ENCODE peak calls at places on chromosomes 11 and 22, in five cellular contexts. O, U, Z, Q and K are unnamed samples.

GRCh38 chr22:25475554-25476022 is 88.9 kb upstream of the GRK3 start:
- DNase-seq in O (peak), U (no peak), Z (peak), Q (no peak), K (no peak)

GRCh38 chr11:113991170-113991569 is 16.3 kb downstream of the HTR3A start:
- DNase-seq in Q (no peak), U (peak), Z (no peak), O (no peak), K (no peak)

GRCh38 chr22:19875531-19876313 is 21.0 kb upstream of the GNB1L start:
- DNase-seq in U (no peak), O (no peak), Z (no peak), Q (no peak), K (no peak)

GRCh38 chr11:128052912-128053641 is 534.3 kb downstream of the ETS1 start:
- DNase-seq in Q (no peak), O (no peak), U (no peak), Z (no peak), K (no peak)

GRCh38 chr22:45164217-45165123 is 745 bp downstream of the NUP50 start:
- DNase-seq in O (no peak), Z (no peak), Q (peak), U (peak), K (no peak)

GRCh38 chr11:74749127-74749964 is 697 bp downstream of the RNF169 start:
- DNase-seq in U (peak), O (peak), Z (peak), Q (peak), K (no peak)

GRCh38 chr11:8566613-8567210 is 27.3 kb downstream of the STK33 start:
- DNase-seq in U (no peak), O (peak), Z (peak), Q (no peak), K (no peak)

GRCh38 chr22:46684706-46685105 is 53.3 kb downstream of the CERK start:
- DNase-seq in Z (no peak), U (no peak), O (no peak), Q (peak), K (no peak)

GRCh38 chr11:61826930-61827572 is 1.0 kb upstream of the FADS2 start:
- DNase-seq in U (no peak), Q (no peak), Z (no peak), O (peak), K (no peak)

GRCh38 chr22:17576475-17576874 is 13.2 kb downstream of the SLC25A18 start:
- DNase-seq in O (peak), U (peak), Q (no peak), Z (no peak), K (no peak)

GRCh38 chr11:130606781-130607511 is 158.5 kb downstream of the ADAMTS15 start:
- DNase-seq in Z (no peak), O (no peak), Q (no peak), U (no peak), K (no peak)

GRCh38 chr22:41914611-41915034 is 251 bp downstream of the SHISA8 start:
- DNase-seq in Q (no peak), Z (no peak), U (no peak), O (no peak), K (no peak)

GRCh38 chr11:88535266-88535665 is 197.7 kb upstream of the CTSC start:
- DNase-seq in Q (no peak), U (no peak), O (no peak), Z (no peak), K (no peak)